ENCODE peak calls at places on chromosomes 2 and 18, in seven cellular contexts. One of them, this sample, is unnamed. For H3K36me3 and H3K27me3, the result is how much of the 10 kb centered on the place peaks cover.

GRCh38 chr2:62770629-62771028 is 65.1 kb downstream of the EHBP1 start:
- DNase-seq in transverse colon: no peak
- DNase-seq in fibroblast of lung: no peak
- DNase-seq in MM.1S: no peak
- DNase-seq in left ventricle myocardium inferior: no peak
- DNase-seq in brain microvascular endothelial cell: no peak
- DNase-seq in colonic mucosa: no peak
- DNase-seq in this sample: no peak

GRCh38 chr2:7692657-7693161 is 775.5 kb downstream of the RNF144A start:
- DNase-seq in transverse colon: no peak
- DNase-seq in colonic mucosa: no peak
- DNase-seq in MM.1S: no peak
- DNase-seq in fibroblast of lung: peak
- DNase-seq in brain microvascular endothelial cell: peak
- DNase-seq in left ventricle myocardium inferior: peak
- DNase-seq in this sample: peak

GRCh38 chr2:234422895-234423505 is 73.9 kb downstream of the ARL4C start:
- DNase-seq in transverse colon: peak
- DNase-seq in fibroblast of lung: no peak
- DNase-seq in left ventricle myocardium inferior: no peak
- DNase-seq in MM.1S: no peak
- DNase-seq in brain microvascular endothelial cell: peak
- DNase-seq in colonic mucosa: no peak
- DNase-seq in this sample: no peak

GRCh38 chr2:188518391-188518790 is 226.7 kb downstream of the GULP1 start:
- DNase-seq in left ventricle myocardium inferior: no peak
- DNase-seq in brain microvascular endothelial cell: peak
- DNase-seq in colonic mucosa: no peak
- DNase-seq in MM.1S: no peak
- DNase-seq in fibroblast of lung: peak
- DNase-seq in transverse colon: no peak
- DNase-seq in this sample: no peak

GRCh38 chr18:30491815-30492551 is 550.6 kb downstream of the DSC3 start:
- DNase-seq in colonic mucosa: no peak
- DNase-seq in brain microvascular endothelial cell: no peak
- DNase-seq in fibroblast of lung: no peak
- DNase-seq in MM.1S: no peak
- DNase-seq in transverse colon: no peak
- DNase-seq in left ventricle myocardium inferior: no peak
- DNase-seq in this sample: no peak

GRCh38 chr18:35030234-35030989 is 10.8 kb upstream of the MAPRE2 start:
- DNase-seq in MM.1S: peak
- DNase-seq in left ventricle myocardium inferior: no peak
- DNase-seq in colonic mucosa: peak
- DNase-seq in brain microvascular endothelial cell: no peak
- DNase-seq in fibroblast of lung: no peak
- DNase-seq in transverse colon: peak
- DNase-seq in this sample: no peak

GRCh38 chr2:47344890-47345583 is 57.9 kb upstream of the MSH2 start:
- DNase-seq in brain microvascular endothelial cell: peak
- DNase-seq in colonic mucosa: peak
- DNase-seq in fibroblast of lung: peak
- DNase-seq in MM.1S: no peak
- DNase-seq in left ventricle myocardium inferior: peak
- DNase-seq in transverse colon: peak
- DNase-seq in this sample: peak

GRCh38 chr2:167265004-167265403 is 376.7 kb downstream of the XIRP2 start:
- DNase-seq in brain microvascular endothelial cell: no peak
- DNase-seq in colonic mucosa: no peak
- DNase-seq in left ventricle myocardium inferior: no peak
- DNase-seq in MM.1S: no peak
- DNase-seq in transverse colon: no peak
- DNase-seq in fibroblast of lung: no peak
- DNase-seq in this sample: no peak

GRCh38 chr2:119402645-119403560 is 28.8 kb upstream of the TMEM37 start:
- DNase-seq in MM.1S: no peak
- DNase-seq in brain microvascular endothelial cell: no peak
- DNase-seq in fibroblast of lung: no peak
- DNase-seq in left ventricle myocardium inferior: peak
- DNase-seq in transverse colon: peak
- DNase-seq in colonic mucosa: peak
- DNase-seq in this sample: no peak

GRCh38 chr2:113754160-113754559 is 2.3 kb downstream of the SLC35F5 start:
- DNase-seq in fibroblast of lung: no peak
- DNase-seq in colonic mucosa: no peak
- DNase-seq in MM.1S: no peak
- DNase-seq in transverse colon: no peak
- DNase-seq in left ventricle myocardium inferior: no peak
- DNase-seq in brain microvascular endothelial cell: no peak
- DNase-seq in this sample: no peak

GRCh38 chr2:6495466-6495865 is 370.2 kb downstream of the CMPK2 start:
- DNase-seq in colonic mucosa: no peak
- DNase-seq in brain microvascular endothelial cell: no peak
- DNase-seq in left ventricle myocardium inferior: no peak
- DNase-seq in MM.1S: no peak
- DNase-seq in fibroblast of lung: no peak
- DNase-seq in transverse colon: no peak
- DNase-seq in this sample: no peak

GRCh38 chr2:174699993-174700766 is 64.1 kb downstream of the CHRNA1 start:
- DNase-seq in brain microvascular endothelial cell: no peak
- DNase-seq in left ventricle myocardium inferior: no peak
- DNase-seq in colonic mucosa: no peak
- DNase-seq in fibroblast of lung: peak
- DNase-seq in transverse colon: no peak
- DNase-seq in MM.1S: peak
- DNase-seq in this sample: no peak

GRCh38 chr2:181585732-181586131 is 71.2 kb downstream of the CERKL start:
- DNase-seq in colonic mucosa: no peak
- DNase-seq in transverse colon: no peak
- DNase-seq in MM.1S: no peak
- DNase-seq in brain microvascular endothelial cell: no peak
- DNase-seq in left ventricle myocardium inferior: no peak
- DNase-seq in fibroblast of lung: no peak
- DNase-seq in this sample: no peak

GRCh38 chr2:181959508-181959907 is 26.1 kb upstream of the PPP1R1C start:
- DNase-seq in MM.1S: no peak
- DNase-seq in transverse colon: no peak
- DNase-seq in left ventricle myocardium inferior: no peak
- DNase-seq in fibroblast of lung: peak
- DNase-seq in brain microvascular endothelial cell: no peak
- DNase-seq in colonic mucosa: no peak
- DNase-seq in this sample: no peak

GRCh38 chr2:37267685-37268084 is 36.2 kb downstream of the NDUFAF7 start:
- DNase-seq in brain microvascular endothelial cell: no peak
- DNase-seq in MM.1S: no peak
- DNase-seq in transverse colon: no peak
- DNase-seq in fibroblast of lung: no peak
- DNase-seq in left ventricle myocardium inferior: no peak
- DNase-seq in colonic mucosa: no peak
- DNase-seq in this sample: no peak

GRCh38 chr2:226985227-226985946 is 149.5 kb downstream of the RHBDD1 start:
- DNase-seq in transverse colon: peak
- DNase-seq in colonic mucosa: peak
- DNase-seq in brain microvascular endothelial cell: peak
- DNase-seq in fibroblast of lung: peak
- DNase-seq in MM.1S: peak
- DNase-seq in left ventricle myocardium inferior: no peak
- DNase-seq in this sample: peak

GRCh38 chr2:1858733-1859132 is 114.4 kb upstream of the PXDN start:
- DNase-seq in colonic mucosa: no peak
- DNase-seq in MM.1S: no peak
- DNase-seq in left ventricle myocardium inferior: no peak
- DNase-seq in transverse colon: no peak
- DNase-seq in fibroblast of lung: no peak
- DNase-seq in brain microvascular endothelial cell: no peak
- DNase-seq in this sample: no peak

GRCh38 chr2:1856922-1857321 is 112.6 kb upstream of the PXDN start:
- DNase-seq in colonic mucosa: no peak
- DNase-seq in MM.1S: no peak
- DNase-seq in left ventricle myocardium inferior: no peak
- DNase-seq in fibroblast of lung: peak
- DNase-seq in brain microvascular endothelial cell: peak
- DNase-seq in transverse colon: no peak
- DNase-seq in this sample: no peak

GRCh38 chr2:1856481-1856880 is 112.2 kb upstream of the PXDN start:
- DNase-seq in brain microvascular endothelial cell: no peak
- DNase-seq in left ventricle myocardium inferior: no peak
- DNase-seq in fibroblast of lung: no peak
- DNase-seq in transverse colon: no peak
- DNase-seq in colonic mucosa: no peak
- DNase-seq in MM.1S: no peak
- DNase-seq in this sample: no peak

GRCh38 chr2:1855150-1855549 is 110.8 kb upstream of the PXDN start:
- DNase-seq in transverse colon: no peak
- DNase-seq in brain microvascular endothelial cell: peak
- DNase-seq in left ventricle myocardium inferior: no peak
- DNase-seq in fibroblast of lung: peak
- DNase-seq in colonic mucosa: no peak
- DNase-seq in MM.1S: no peak
- DNase-seq in this sample: no peak

DNA sequence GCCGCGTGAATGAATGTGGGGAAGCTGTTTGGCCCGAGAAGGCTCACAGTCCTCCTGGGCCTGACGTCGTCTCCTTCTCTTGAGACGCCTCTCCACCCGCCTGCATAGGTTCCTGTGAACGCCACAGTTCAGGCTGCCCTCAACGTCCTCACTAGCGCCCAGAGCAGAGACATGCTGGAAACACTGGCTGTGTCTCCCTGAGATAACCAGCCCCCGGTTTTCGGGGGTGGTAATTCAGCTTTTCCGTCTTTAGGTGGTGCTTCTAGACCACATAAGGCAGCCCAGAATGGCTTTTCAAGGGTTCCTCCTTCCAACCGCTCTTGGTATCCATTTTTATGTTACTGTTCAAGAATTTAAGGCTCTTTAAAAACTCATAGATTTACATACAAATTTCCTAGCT is 110.4 kb upstream of the PXDN start:
- DNase-seq in fibroblast of lung: peak
- DNase-seq in MM.1S: no peak
- DNase-seq in left ventricle myocardium inferior: no peak
- DNase-seq in transverse colon: no peak
- DNase-seq in brain microvascular endothelial cell: peak
- DNase-seq in colonic mucosa: no peak
- DNase-seq in this sample: no peak
- TF ChIP-seq CTCF in fibroblast of lung: peak
- TF ChIP-seq CTCF in MM.1S: no peak
- TF ChIP-seq CTCF in left ventricle myocardium inferior: peak
- TF ChIP-seq CTCF in transverse colon: no peak
- TF ChIP-seq CTCF in brain microvascular endothelial cell: peak
- TF ChIP-seq CTCF in colonic mucosa: no peak
- TF ChIP-seq CTCF in this sample: peak

DNA sequence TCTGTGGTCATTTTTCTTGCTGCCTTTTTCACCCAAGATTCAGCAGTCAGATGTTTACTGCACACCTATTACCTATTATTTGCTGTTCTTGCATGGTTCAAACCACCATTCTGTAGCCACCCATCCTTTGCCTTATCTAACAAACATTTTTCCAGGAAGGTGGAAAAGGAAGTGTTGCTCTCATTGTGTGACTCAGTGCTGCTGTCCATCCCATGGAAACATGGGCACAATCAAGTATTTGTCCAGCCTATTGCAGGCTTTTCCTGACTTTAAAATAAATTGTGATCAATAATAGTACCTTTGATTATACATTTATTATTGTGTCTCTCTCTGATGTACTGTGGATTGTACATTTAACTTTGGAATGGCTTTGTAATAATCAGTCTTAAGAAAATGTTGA is 53.2 kb downstream of the USP14 start:
- DNase-seq in MM.1S: no peak
- DNase-seq in left ventricle myocardium inferior: no peak
- DNase-seq in brain microvascular endothelial cell: no peak
- DNase-seq in fibroblast of lung: no peak
- DNase-seq in colonic mucosa: no peak
- DNase-seq in transverse colon: no peak
- DNase-seq in this sample: no peak
- H3K36me3 ChIP-seq in MM.1S: under half
- H3K36me3 ChIP-seq in left ventricle myocardium inferior: half or more
- H3K36me3 ChIP-seq in brain microvascular endothelial cell: under half
- H3K36me3 ChIP-seq in fibroblast of lung: under half
- H3K36me3 ChIP-seq in colonic mucosa: under half
- H3K36me3 ChIP-seq in transverse colon: under half
- H3K36me3 ChIP-seq in this sample: under half

DNA sequence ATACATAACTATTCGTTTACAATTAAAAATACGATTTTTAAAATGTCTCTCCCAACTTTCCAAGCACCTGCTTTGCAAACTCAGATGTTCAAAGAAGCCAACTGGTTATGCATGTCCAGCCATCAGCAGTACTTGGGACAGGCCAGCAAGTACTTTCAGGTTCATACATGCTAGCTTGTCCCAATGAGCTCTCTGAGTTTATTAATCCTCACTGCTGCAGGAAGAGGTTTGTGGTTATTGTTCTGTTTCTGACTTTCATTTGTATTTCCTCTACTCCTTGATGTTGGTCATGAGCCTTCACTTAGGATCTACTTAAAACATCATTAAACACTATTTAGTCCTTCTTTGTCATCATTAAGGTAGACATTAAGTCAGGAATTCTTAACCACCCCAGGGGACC is 374.1 kb downstream of the LRATD1 start:
- DNase-seq in left ventricle myocardium inferior: no peak
- DNase-seq in transverse colon: no peak
- DNase-seq in colonic mucosa: no peak
- DNase-seq in MM.1S: peak
- DNase-seq in fibroblast of lung: no peak
- DNase-seq in brain microvascular endothelial cell: no peak
- DNase-seq in this sample: no peak
- H3K27me3 ChIP-seq in left ventricle myocardium inferior: under half
- H3K27me3 ChIP-seq in transverse colon: under half
- H3K27me3 ChIP-seq in colonic mucosa: under half
- H3K27me3 ChIP-seq in MM.1S: under half
- H3K27me3 ChIP-seq in fibroblast of lung: under half
- H3K27me3 ChIP-seq in brain microvascular endothelial cell: under half
- H3K27me3 ChIP-seq in this sample: under half

GRCh38 chr2:217822296-217823252 is 180.2 kb downstream of the TNS1 start:
- DNase-seq in colonic mucosa: no peak
- DNase-seq in transverse colon: no peak
- DNase-seq in MM.1S: no peak
- DNase-seq in left ventricle myocardium inferior: peak
- DNase-seq in fibroblast of lung: peak
- DNase-seq in brain microvascular endothelial cell: no peak
- DNase-seq in this sample: no peak
- TF ChIP-seq CTCF in colonic mucosa: no peak
- TF ChIP-seq CTCF in transverse colon: no peak
- TF ChIP-seq CTCF in MM.1S: no peak
- TF ChIP-seq CTCF in left ventricle myocardium inferior: no peak
- TF ChIP-seq CTCF in fibroblast of lung: no peak
- TF ChIP-seq CTCF in brain microvascular endothelial cell: peak
- TF ChIP-seq CTCF in this sample: no peak

GRCh38 chr2:241128266-241128665 is 21.0 kb downstream of the PASK start:
- DNase-seq in MM.1S: no peak
- DNase-seq in left ventricle myocardium inferior: no peak
- DNase-seq in colonic mucosa: no peak
- DNase-seq in fibroblast of lung: no peak
- DNase-seq in transverse colon: no peak
- DNase-seq in brain microvascular endothelial cell: no peak
- DNase-seq in this sample: no peak
- H3K36me3 ChIP-seq in MM.1S: under half
- H3K36me3 ChIP-seq in left ventricle myocardium inferior: under half
- H3K36me3 ChIP-seq in colonic mucosa: under half
- H3K36me3 ChIP-seq in fibroblast of lung: under half
- H3K36me3 ChIP-seq in transverse colon: under half
- H3K36me3 ChIP-seq in brain microvascular endothelial cell: under half
- H3K36me3 ChIP-seq in this sample: under half

This sample was measured in BJ.